ENCODE peak calls at places on chromosomes 13 and 19, in six cellular contexts. Y is PC-9, C is astrocyte of the cerebellum, T is D721Med, Q is ascending aorta, V is fibroblast of the aortic adventitia. H is an unnamed sample.

GRCh38 chr19:5083547-5083965 is 114.6 kb downstream of the KDM4B start:
- DNase-seq in V (peak), C (no peak), Q (no peak), Y (no peak), T (no peak), H (no peak)

GRCh38 chr19:32373614-32374295 is 28.3 kb downstream of the ZNF507 start:
- DNase-seq in Y (peak), V (peak), C (peak), Q (no peak), T (no peak), H (no peak)

GRCh38 chr19:33397536-33398360 is 24.2 kb downstream of the CEBPG start:
- DNase-seq in V (no peak), Y (no peak), Q (no peak), C (no peak), T (no peak), H (no peak)

GRCh38 chr19:42198676-42199439 is 18.6 kb downstream of the DEDD2 start:
- DNase-seq in T (no peak), Y (no peak), C (no peak), Q (no peak), V (no peak), H (peak)

GRCh38 chr19:44643605-44644390 is at the start of gene PVR:
- DNase-seq in Q (peak), T (peak), Y (peak), V (peak), C (no peak), H (peak)

GRCh38 chr19:48121066-48121465 is 10.4 kb upstream of the PLA2G4C start:
- DNase-seq in C (no peak), T (no peak), Y (no peak), Q (no peak), V (no peak), H (no peak)

GRCh38 chr19:9621156-9622037 is at the start of gene ZNF561:
- DNase-seq in T (peak), C (peak), Y (peak), V (peak), Q (peak), H (peak)

GRCh38 chr19:8897106-8897505 is 64.9 kb downstream of the MBD3L1 start:
- DNase-seq in Q (no peak), Y (no peak), T (no peak), C (no peak), V (no peak), H (no peak)

GRCh38 chr19:29260477-29261317 is 47.7 kb upstream of the UQCRFS1 start:
- DNase-seq in V (peak), Y (no peak), C (no peak), Q (no peak), T (no peak), H (peak)

GRCh38 chr13:27997904-27998522 is 9.5 kb upstream of the URAD start:
- DNase-seq in Y (no peak), T (no peak), V (peak), C (no peak), Q (no peak), H (peak)

GRCh38 chr19:35657904-35658700 is 8.2 kb upstream of the UPK1A start:
- DNase-seq in C (no peak), Y (no peak), V (no peak), Q (no peak), T (no peak), H (no peak)

GRCh38 chr13:43988302-43988701 is 108.6 kb downstream of the LACC1 start:
- DNase-seq in Q (no peak), Y (peak), V (peak), T (no peak), C (no peak), H (no peak)

GRCh38 chr13:35818577-35819165 is 312.5 kb downstream of the DCLK1 start:
- DNase-seq in V (peak), Y (no peak), C (peak), T (no peak), Q (no peak), H (peak)

GRCh38 chr19:52917531-52917930 is 5.7 kb downstream of the ZNF888 start:
- DNase-seq in T (no peak), Y (no peak), Q (no peak), V (no peak), C (no peak), H (no peak)

GRCh38 chr13:36275190-36276002 is 22.2 kb downstream of the CCDC169 start:
- DNase-seq in Y (peak), V (peak), T (no peak), C (peak), Q (no peak), H (no peak)

GRCh38 chr13:44692173-44692713 is 116.1 kb upstream of the TSC22D1 start:
- DNase-seq in C (no peak), T (no peak), V (no peak), Y (peak), Q (no peak), H (no peak)

GRCh38 chr13:73880365-73880764 is 253.8 kb downstream of the KLF12 start:
- DNase-seq in T (no peak), Q (no peak), Y (no peak), C (peak), V (no peak), H (no peak)

GRCh38 chr13:51681037-51681678 is 96.9 kb downstream of the WDFY2 start:
- DNase-seq in T (no peak), V (peak), Y (peak), C (peak), Q (no peak), H (no peak)

GRCh38 chr19:56839665-56840451 is 668 bp downstream of the PEG3 start:
- DNase-seq in Y (no peak), V (no peak), C (peak), Q (peak), T (no peak), H (no peak)

GRCh38 chr13:22422712-22423111 is 751.8 kb downstream of the FGF9 start:
- DNase-seq in C (no peak), Y (no peak), V (no peak), Q (no peak), T (no peak), H (no peak)

GRCh38 chr19:58581227-58582141 is 8.3 kb upstream of the MZF1 start:
- DNase-seq in T (no peak), Y (no peak), C (peak), V (peak), Q (peak), H (peak)

GRCh38 chr13:26961890-26962615 is 201.5 kb upstream of the GPR12 start:
- DNase-seq in V (no peak), Q (no peak), T (no peak), Y (no peak), C (no peak), H (no peak)

GRCh38 chr13:114049026-114049425 is 75.2 kb upstream of the C13orf46 start:
- DNase-seq in T (no peak), V (no peak), Q (no peak), Y (no peak), C (no peak), H (peak)

GRCh38 chr13:75458696-75459422 is 23.1 kb downstream of the TBC1D4 start:
- DNase-seq in T (no peak), C (no peak), Q (no peak), Y (no peak), V (no peak), H (peak)

GRCh38 chr19:14337510-14337909 is 43.7 kb upstream of the ADGRE5 start:
- DNase-seq in T (no peak), C (no peak), Q (no peak), Y (no peak), V (peak), H (no peak)

GRCh38 chr13:110716235-110716505 is 2.7 kb downstream of the ING1 start:
- DNase-seq in C (no peak), Q (no peak), V (peak), Y (peak), T (no peak), H (no peak)

GRCh38 chr13:49641810-49642291 is 13.5 kb downstream of the ARL11 start:
- DNase-seq in V (peak), T (no peak), Y (peak), Q (no peak), C (no peak), H (no peak)

GRCh38 chr13:47374741-47375140 is 477.9 kb upstream of the HTR2A start:
- DNase-seq in Y (no peak), V (no peak), T (no peak), Q (no peak), C (no peak), H (no peak)

GRCh38 chr19:42290523-42291436 is 11.2 kb upstream of the PRR19 start:
- DNase-seq in Q (no peak), T (no peak), Y (no peak), V (no peak), C (no peak), H (no peak)

GRCh38 chr19:29491491-29491890 is 34.3 kb upstream of the VSTM2B start:
- DNase-seq in V (no peak), C (no peak), Y (no peak), Q (no peak), T (no peak), H (no peak)

GRCh38 chr13:48000559-48001126 is 430 bp downstream of the SUCLA2 start:
- DNase-seq in Q (no peak), T (no peak), V (peak), C (no peak), Y (no peak), H (no peak)

GRCh38 chr13:54301085-54301484 is 1272.5 kb downstream of the OLFM4 start:
- DNase-seq in C (no peak), V (no peak), Q (no peak), Y (no peak), T (no peak), H (no peak)

GRCh38 chr13:54305377-54305776 is 1276.8 kb downstream of the OLFM4 start:
- DNase-seq in V (no peak), Y (no peak), C (no peak), T (no peak), Q (no peak), H (no peak)
- TF ChIP-seq CTCF in V (no peak), Y (no peak), C (no peak), T (no peak), Q (no peak), H (no peak)

DNA sequence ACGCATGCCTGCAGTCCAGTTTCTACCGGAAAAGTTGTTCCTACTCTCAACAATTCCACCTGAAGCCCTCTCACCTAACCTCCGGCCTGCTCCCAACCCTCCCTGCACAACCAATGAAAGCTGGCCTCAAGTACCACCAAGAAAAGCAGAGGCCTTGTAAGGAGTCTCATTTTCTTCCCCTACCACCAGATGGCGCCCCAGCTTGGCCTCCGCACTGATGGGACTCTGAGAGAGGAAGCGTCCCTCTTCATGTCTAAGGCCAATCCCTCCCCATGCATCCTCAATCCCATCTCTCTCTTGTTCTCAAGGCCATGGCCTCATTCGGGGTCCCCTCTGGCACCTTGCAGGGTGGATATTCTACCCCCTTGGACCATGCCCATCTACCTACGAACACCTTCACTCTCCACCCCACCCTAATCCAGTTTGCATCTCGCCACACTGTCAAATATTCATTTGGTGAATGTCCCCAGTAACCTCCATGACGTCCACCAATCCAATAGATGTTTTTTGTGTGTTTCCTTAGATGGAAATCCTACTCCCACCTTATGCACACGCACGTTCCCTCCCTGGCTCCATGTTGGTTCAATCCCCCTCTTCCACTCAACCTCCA is 412.8 kb downstream of the ZNF536 start:
- DNase-seq in V (peak), Q (no peak), Y (no peak), T (no peak), C (no peak), H (peak)
- TF ChIP-seq CTCF in V (peak), Q (peak), Y (peak), T (peak), C (peak), H (peak)

DNA sequence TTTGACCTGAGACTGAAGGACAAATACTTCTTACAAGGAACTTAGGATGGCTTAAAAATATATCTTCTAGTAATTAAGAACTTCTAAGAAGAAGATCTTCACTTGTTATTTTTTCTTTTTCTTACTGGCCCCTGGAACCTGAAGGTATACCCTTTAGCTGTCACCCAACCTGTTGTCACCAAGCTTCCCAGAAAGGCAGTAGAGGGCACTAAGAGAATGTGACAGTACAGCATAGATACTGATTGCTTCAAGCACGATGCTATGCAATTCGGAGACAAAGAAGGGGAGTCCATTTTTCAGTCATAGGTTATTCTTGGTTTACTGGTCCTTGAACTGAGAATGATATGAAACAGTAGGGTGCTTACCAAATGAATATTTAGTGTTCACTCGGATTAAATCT is 208.3 kb upstream of the PCDH9 start:
- DNase-seq in V (no peak), Q (no peak), C (no peak), T (no peak), Y (no peak), H (no peak)
- TF ChIP-seq CTCF in V (no peak), Q (no peak), C (no peak), T (peak), Y (no peak), H (no peak)

DNA sequence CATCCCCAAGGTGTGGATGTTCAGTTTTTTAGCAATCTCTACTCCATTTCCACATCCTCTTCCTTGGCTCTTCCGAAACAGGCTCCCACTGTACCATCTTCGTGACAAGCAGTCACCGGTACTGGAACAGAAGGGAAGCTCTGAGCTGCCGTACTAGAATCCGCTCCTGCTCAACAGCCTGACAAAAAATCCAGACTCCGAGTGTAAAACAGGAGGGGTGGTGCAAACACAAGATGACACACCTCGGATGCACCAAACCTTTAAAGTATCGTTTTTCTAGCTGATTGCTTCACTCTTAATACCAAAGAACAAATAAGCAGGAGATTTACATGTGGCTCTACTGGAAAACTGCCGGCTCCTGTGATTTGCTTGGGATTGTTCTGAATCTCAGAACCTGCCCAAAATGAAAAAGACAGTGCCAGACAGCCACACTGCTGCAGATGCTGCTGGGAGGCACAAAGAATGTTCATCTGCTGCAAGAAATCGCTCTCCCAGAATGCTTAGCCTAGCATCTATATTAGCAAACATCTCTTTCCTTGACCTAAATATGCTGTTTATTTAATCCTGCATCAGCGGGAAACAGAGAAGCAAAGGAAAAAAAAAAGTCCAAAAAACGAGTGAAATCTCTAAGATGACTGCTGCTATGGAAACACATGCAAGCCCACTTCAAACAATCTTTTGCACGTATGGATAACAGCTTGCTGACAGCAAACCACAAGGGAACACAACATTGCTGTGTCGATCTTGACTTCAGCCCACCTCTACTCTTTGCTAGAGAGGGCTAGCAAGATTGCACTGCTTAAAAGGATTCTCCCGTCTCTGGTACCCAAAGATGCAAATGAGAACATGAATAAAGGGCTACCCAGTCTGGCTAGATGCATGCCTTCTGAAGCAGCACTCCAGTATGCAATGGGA is 38.0 kb upstream of the DOCK9 start:
- DNase-seq in Q (no peak), C (no peak), T (no peak), V (no peak), Y (no peak), H (no peak)
- TF ChIP-seq CTCF in Q (no peak), C (no peak), T (no peak), V (no peak), Y (no peak), H (no peak)

GRCh38 chr19:49983645-49984229 is 22.8 kb upstream of the SIGLEC11 start:
- DNase-seq in Y (peak), V (peak), Q (no peak), C (no peak), T (peak), H (peak)
- TF ChIP-seq CTCF in Y (peak), V (peak), Q (peak), C (peak), T (peak), H (peak)

GRCh38 chr13:104534847-104535246 is 1468.6 kb upstream of the SLC10A2 start:
- DNase-seq in Q (no peak), T (no peak), Y (no peak), V (no peak), C (no peak), H (no peak)
- TF ChIP-seq CTCF in Q (no peak), T (no peak), Y (no peak), V (no peak), C (no peak), H (no peak)

H was measured in GM10248.